ENCODE peak calls at places on chromosome 17, in eight cellular contexts. K is neural crest cell; C is stimulated activated CD4-positive, alpha-beta T cell treated with anti-CD3 and anti-CD28 coated beads, Interleukin-1b, Interleukin-23, amount 100 ng/mL, for 48 hours; R is lower leg skin; X is head of caudate nucleus; Q is activated T-cell treated with anti-CD3 and anti-CD28 coated beads for 24 hours; N is non-pigmented ciliary epithelial cell; L is stimulated activated naive B cell treated with anti-CD40 and anti-IgM and Interleukin-4, amounts not matched to agents 10 μg/mL and 1 μg/mL and 100 μg/mL, for 72 hours. B is an unnamed sample.

GRCh38 chr17:19024101-19025078 is 19.8 kb upstream of the FAM83G start:
- DNase-seq in K (no peak), C (no peak), R (no peak), X (no peak), Q (no peak), N (no peak), L (no peak), B (peak)

GRCh38 chr17:34299918-34300600 is 14.5 kb downstream of the CCL11 start:
- DNase-seq in K (no peak), C (no peak), R (peak), X (no peak), Q (no peak), N (peak), L (no peak), B (peak)

GRCh38 chr17:75270218-75270965 is 639 bp downstream of the MIF4GD start:
- DNase-seq in K (peak), C (peak), R (peak), X (peak), Q (peak), N (peak), L (peak), B (peak)

GRCh38 chr17:78674156-78674555 is 97.0 kb upstream of the DNAH17 start:
- DNase-seq in K (no peak), C (no peak), R (no peak), X (no peak), Q (no peak), N (no peak), L (no peak), B (no peak)

GRCh38 chr17:58112970-58113631 is 29.9 kb downstream of the DYNLL2 start:
- DNase-seq in K (peak), C (peak), R (peak), X (peak), Q (peak), N (peak), L (peak), B (peak)

GRCh38 chr17:17837380-17837821 is 615 bp upstream of the SREBF1 start:
- DNase-seq in K (no peak), C (no peak), R (no peak), X (no peak), Q (no peak), N (no peak), L (no peak), B (peak)

GRCh38 chr17:81667754-81668153 is 1.2 kb downstream of the CCDC137 start:
- DNase-seq in K (no peak), C (no peak), R (no peak), X (no peak), Q (no peak), N (no peak), L (no peak), B (peak)

GRCh38 chr17:79583475-79583874 is 27.4 kb downstream of the RBFOX3 start:
- DNase-seq in K (no peak), C (no peak), R (no peak), X (no peak), Q (no peak), N (no peak), L (no peak), B (no peak)

GRCh38 chr17:78977992-78978973 is 1.4 kb downstream of the LGALS3BP start:
- DNase-seq in K (no peak), C (no peak), R (no peak), X (no peak), Q (no peak), N (no peak), L (no peak), B (no peak)

GRCh38 chr17:81251091-81251942 is 12.2 kb downstream of the NDUFAF8 start:
- DNase-seq in K (no peak), C (no peak), R (no peak), X (no peak), Q (no peak), N (no peak), L (no peak), B (no peak)

GRCh38 chr17:17567114-17567513 is 24.4 kb downstream of the PEMT start:
- DNase-seq in K (no peak), C (no peak), R (no peak), X (no peak), Q (no peak), N (no peak), L (no peak), B (no peak)

GRCh38 chr17:42783062-42783777 is 2.8 kb downstream of the WNK4 start:
- DNase-seq in K (no peak), C (no peak), R (no peak), X (no peak), Q (no peak), N (peak), L (no peak), B (peak)

GRCh38 chr17:42684929-42685556 is 2.7 kb downstream of the CNTNAP1 start:
- DNase-seq in K (no peak), C (no peak), R (no peak), X (no peak), Q (no peak), N (no peak), L (no peak), B (no peak)

GRCh38 chr17:81539961-81540675 is 11.9 kb downstream of the FSCN2 start:
- DNase-seq in K (no peak), C (no peak), R (no peak), X (no peak), Q (no peak), N (no peak), L (no peak), B (no peak)

GRCh38 chr17:606501-607243 is 108.0 kb downstream of the VPS53 start:
- DNase-seq in K (no peak), C (no peak), R (no peak), X (no peak), Q (no peak), N (no peak), L (no peak), B (no peak)

GRCh38 chr17:75268931-75269330 is 2.1 kb downstream of the MIF4GD start:
- DNase-seq in K (no peak), C (no peak), R (no peak), X (no peak), Q (no peak), N (no peak), L (no peak), B (no peak)

GRCh38 chr17:1710807-1711553 is 803 bp upstream of the TLCD2 start:
- DNase-seq in K (no peak), C (no peak), R (no peak), X (no peak), Q (no peak), N (no peak), L (no peak), B (no peak)

GRCh38 chr17:14489986-14490385 is 189.1 kb downstream of the HS3ST3B1 start:
- DNase-seq in K (no peak), C (no peak), R (no peak), X (no peak), Q (no peak), N (no peak), L (no peak), B (no peak)

GRCh38 chr17:50621562-50621961 is 13.1 kb upstream of the ABCC3 start:
- DNase-seq in K (no peak), C (no peak), R (no peak), X (no peak), Q (no peak), N (no peak), L (no peak), B (peak)

GRCh38 chr17:69246202-69246601 is 17.6 kb upstream of the ABCA10 start:
- DNase-seq in K (no peak), C (no peak), R (no peak), X (no peak), Q (no peak), N (no peak), L (no peak), B (no peak)

GRCh38 chr17:50161023-50161910 is 4.5 kb upstream of the SGCA start:
- DNase-seq in K (peak), C (peak), R (peak), X (peak), Q (peak), N (peak), L (peak), B (peak)

GRCh38 chr17:19724501-19725420 is 8.4 kb upstream of the SLC47A2 start:
- DNase-seq in K (no peak), C (peak), R (peak), X (no peak), Q (peak), N (no peak), L (peak), B (peak)

GRCh38 chr17:56594528-56595418 is 1.3 kb downstream of the NOG start:
- DNase-seq in K (peak), C (no peak), R (no peak), X (no peak), Q (no peak), N (no peak), L (peak), B (peak)

GRCh38 chr17:21286771-21287702 is 2.5 kb downstream of the MAP2K3 start:
- DNase-seq in K (no peak), C (peak), R (peak), X (no peak), Q (no peak), N (no peak), L (peak), B (no peak)

GRCh38 chr17:64058547-64059115 is 38.2 kb upstream of the ICAM2 start:
- DNase-seq in K (no peak), C (no peak), R (no peak), X (no peak), Q (no peak), N (no peak), L (no peak), B (no peak)

GRCh38 chr17:7356072-7356549 is 1.2 kb downstream of the TMEM95 start:
- DNase-seq in K (peak), C (peak), R (peak), X (peak), Q (peak), N (no peak), L (peak), B (peak)

GRCh38 chr17:81713004-81713555 is 996 bp downstream of the SLC25A10 start:
- DNase-seq in K (peak), C (no peak), R (no peak), X (no peak), Q (no peak), N (no peak), L (no peak), B (no peak)

GRCh38 chr17:18319604-18320256 is 4.6 kb downstream of the SMCR8 start:
- DNase-seq in K (peak), C (no peak), R (no peak), X (no peak), Q (no peak), N (peak), L (no peak), B (peak)

GRCh38 chr17:30586818-30587595 is 109.8 kb downstream of the GOSR1 start:
- DNase-seq in K (no peak), C (peak), R (peak), X (no peak), Q (no peak), N (peak), L (no peak), B (peak)

GRCh38 chr17:56982312-56982711 is 4.4 kb downstream of the SCPEP1 start:
- DNase-seq in K (no peak), C (no peak), R (no peak), X (no peak), Q (no peak), N (no peak), L (no peak), B (no peak)

GRCh38 chr17:59756236-59756818 is 48.9 kb downstream of the VMP1 start:
- DNase-seq in K (no peak), C (no peak), R (no peak), X (no peak), Q (no peak), N (peak), L (no peak), B (peak)

GRCh38 chr17:18181358-18181757 is 2.3 kb upstream of the ALKBH5 start:
- DNase-seq in K (no peak), C (peak), R (no peak), X (no peak), Q (peak), N (no peak), L (no peak), B (peak)

GRCh38 chr17:49717371-49717841 is 9.6 kb upstream of the SLC35B1 start:
- DNase-seq in K (no peak), C (peak), R (no peak), X (no peak), Q (no peak), N (no peak), L (no peak), B (no peak)

GRCh38 chr17:46002311-46002972 is 3.4 kb downstream of the STH start:
- DNase-seq in K (peak), C (peak), R (peak), X (peak), Q (peak), N (no peak), L (peak), B (peak)

GRCh38 chr17:75125984-75126383 is 5.6 kb downstream of the NT5C start:
- DNase-seq in K (no peak), C (no peak), R (no peak), X (no peak), Q (no peak), N (no peak), L (no peak), B (no peak)

GRCh38 chr17:2122641-2123302 is 67.9 kb downstream of the HIC1 start:
- DNase-seq in K (no peak), C (no peak), R (peak), X (peak), Q (no peak), N (no peak), L (peak), B (peak)

GRCh38 chr17:77061711-77062110 is 79.1 kb upstream of the SEC14L1 start:
- DNase-seq in K (no peak), C (no peak), R (no peak), X (no peak), Q (no peak), N (no peak), L (no peak), B (no peak)

B was measured in fibroblast of mammary gland.